ENCODE peak calls at places on chromosomes 6 and 20, in eight cellular contexts. M, Y, X, I, A, W, D and F are unnamed samples.

GRCh38 chr6:106059331-106059730 is 26.8 kb upstream of the PRDM1 start:
- DNase-seq in I (no peak), Y (no peak), D (no peak), W (no peak), M (no peak), X (no peak), A (no peak), F (no peak)

GRCh38 chr20:62641749-62642665 is at the start of gene SLCO4A1:
- DNase-seq in A (peak), X (peak), I (peak), M (peak), W (peak), Y (no peak), D (peak), F (peak)

GRCh38 chr6:104527761-104528415 is 331.8 kb downstream of the HACE1 start:
- DNase-seq in D (no peak), Y (no peak), M (no peak), I (peak), W (peak), X (no peak), A (no peak), F (peak)

GRCh38 chr6:143901885-143902708 is 37.8 kb downstream of the ZC2HC1B start:
- DNase-seq in X (no peak), M (peak), W (peak), D (no peak), I (no peak), Y (no peak), A (peak), F (no peak)

GRCh38 chr6:20716865-20717264 is 182.6 kb downstream of the CDKAL1 start:
- DNase-seq in A (peak), M (no peak), W (no peak), D (no peak), Y (no peak), X (no peak), I (no peak), F (no peak)

GRCh38 chr20:48783533-48784272 is 44.1 kb downstream of the PREX1 start:
- DNase-seq in D (no peak), Y (no peak), W (no peak), A (no peak), X (no peak), M (no peak), I (no peak), F (no peak)

GRCh38 chr6:20599302-20600051 is 65.2 kb downstream of the CDKAL1 start:
- DNase-seq in A (no peak), D (no peak), I (no peak), M (no peak), Y (no peak), X (no peak), W (no peak), F (no peak)

GRCh38 chr6:83221886-83222479 is 28.8 kb downstream of the RWDD2A start:
- DNase-seq in X (no peak), I (peak), D (peak), W (peak), A (peak), Y (no peak), M (no peak), F (no peak)

GRCh38 chr20:44056010-44056698 is 130.8 kb downstream of the JPH2 start:
- DNase-seq in A (no peak), W (no peak), Y (no peak), M (no peak), X (no peak), I (peak), D (no peak), F (peak)

GRCh38 chr6:165834613-165835259 is 171.7 kb upstream of the PDE10A start:
- DNase-seq in X (no peak), A (no peak), W (peak), Y (no peak), M (peak), I (peak), D (peak), F (peak)

GRCh38 chr20:32282461-32282860 is 5.0 kb downstream of the KIF3B start:
- DNase-seq in A (no peak), W (no peak), X (no peak), I (peak), Y (no peak), D (peak), M (peak), F (no peak)

GRCh38 chr20:38209736-38210405 is 44.8 kb upstream of the TGM2 start:
- DNase-seq in Y (no peak), A (no peak), D (no peak), X (no peak), W (no peak), I (no peak), M (no peak), F (no peak)

GRCh38 chr20:16583444-16583843 is 10.2 kb upstream of the KIF16B start:
- DNase-seq in M (no peak), I (no peak), D (no peak), W (peak), X (no peak), Y (no peak), A (no peak), F (no peak)

GRCh38 chr20:48238326-48238725 is 453.0 kb upstream of the SULF2 start:
- DNase-seq in I (no peak), A (no peak), X (no peak), D (no peak), W (peak), Y (no peak), M (no peak), F (no peak)

GRCh38 chr20:23161244-23161875 is 75.2 kb upstream of the CD93 start:
- DNase-seq in Y (no peak), A (no peak), I (no peak), X (no peak), W (peak), M (no peak), D (no peak), F (no peak)

GRCh38 chr6:145372671-145373123 is 362.6 kb downstream of the EPM2A start:
- DNase-seq in Y (no peak), W (peak), M (peak), X (no peak), A (peak), D (no peak), I (no peak), F (no peak)

GRCh38 chr20:23114018-23114417 is 27.9 kb upstream of the CD93 start:
- DNase-seq in X (no peak), I (no peak), W (no peak), D (no peak), M (peak), Y (no peak), A (no peak), F (peak)

GRCh38 chr20:8356850-8357249 is 224.8 kb downstream of the PLCB1 start:
- DNase-seq in D (no peak), Y (no peak), I (no peak), W (no peak), X (no peak), A (no peak), M (no peak), F (no peak)

GRCh38 chr6:16136086-16136485 is 7.2 kb downstream of the MYLIP start:
- DNase-seq in Y (no peak), X (peak), D (no peak), M (no peak), A (no peak), I (no peak), W (no peak), F (no peak)

GRCh38 chr6:146896062-146896813 is 297.5 kb downstream of the ADGB start:
- DNase-seq in A (no peak), X (no peak), D (no peak), W (no peak), M (no peak), I (no peak), Y (no peak), F (no peak)

GRCh38 chr6:45830441-45831139 is 185.1 kb downstream of the CLIC5 start:
- DNase-seq in M (no peak), I (no peak), Y (peak), A (peak), W (peak), D (no peak), X (peak), F (peak)

GRCh38 chr20:46316984-46317684 is 8.8 kb upstream of the CDH22 start:
- DNase-seq in A (no peak), D (peak), I (peak), M (no peak), W (no peak), Y (no peak), X (no peak), F (no peak)

GRCh38 chr6:134553941-134554340 is 236.0 kb upstream of the SGK1 start:
- DNase-seq in Y (no peak), X (no peak), M (no peak), A (no peak), D (no peak), W (peak), I (no peak), F (no peak)

GRCh38 chr6:124858564-124858963 is 103.7 kb upstream of the RNF217 start:
- DNase-seq in M (no peak), I (peak), D (no peak), X (no peak), W (no peak), Y (no peak), A (no peak), F (no peak)

GRCh38 chr6:27468334-27468733 is 4.6 kb downstream of the ZNF184 start:
- DNase-seq in I (no peak), A (no peak), W (peak), D (no peak), M (no peak), X (no peak), Y (no peak), F (no peak)